ENCODE peak calls at places on chromosomes 12 and 14, in four cellular contexts. One of them, this sample, is unnamed.

GRCh38 chr12:104720346-104721064 is 237.6 kb downstream of the SLC41A2 start:
- DNase-seq in GM12878: no peak
- DNase-seq in K562: no peak
- DNase-seq in HepG2: no peak
- DNase-seq in this sample: no peak

GRCh38 chr12:12180575-12180974 is 86.3 kb downstream of the LRP6 start:
- DNase-seq in K562: no peak
- DNase-seq in GM12878: no peak
- DNase-seq in HepG2: no peak
- DNase-seq in this sample: no peak

GRCh38 chr12:94513527-94513926 is 53.9 kb upstream of the CEP83 start:
- DNase-seq in GM12878: no peak
- DNase-seq in K562: no peak
- DNase-seq in HepG2: no peak
- DNase-seq in this sample: no peak

GRCh38 chr12:101172316-101172715 is 37.7 kb downstream of the SLC5A8 start:
- DNase-seq in K562: peak
- DNase-seq in HepG2: peak
- DNase-seq in GM12878: no peak
- DNase-seq in this sample: peak

GRCh38 chr12:90048918-90049317 is 340.3 kb upstream of the ATP2B1 start:
- DNase-seq in GM12878: no peak
- DNase-seq in HepG2: no peak
- DNase-seq in K562: no peak
- DNase-seq in this sample: no peak

GRCh38 chr12:95202691-95203476 is 14.4 kb downstream of the FGD6 start:
- DNase-seq in K562: no peak
- DNase-seq in GM12878: no peak
- DNase-seq in HepG2: no peak
- DNase-seq in this sample: no peak

GRCh38 chr12:47903151-47903611 is 1.6 kb downstream of the VDR start:
- DNase-seq in GM12878: no peak
- DNase-seq in K562: peak
- DNase-seq in HepG2: no peak
- DNase-seq in this sample: no peak

GRCh38 chr14:90782892-90783291 is 33.3 kb downstream of the TTC7B start:
- DNase-seq in GM12878: no peak
- DNase-seq in K562: no peak
- DNase-seq in HepG2: no peak
- DNase-seq in this sample: no peak

GRCh38 chr14:56119221-56119967 is 1.2 kb downstream of the PELI2 start:
- DNase-seq in K562: peak
- DNase-seq in GM12878: no peak
- DNase-seq in HepG2: no peak
- DNase-seq in this sample: peak

GRCh38 chr12:92506891-92507290 is 195.9 kb upstream of the PLEKHG7 start:
- DNase-seq in K562: no peak
- DNase-seq in HepG2: no peak
- DNase-seq in GM12878: no peak
- DNase-seq in this sample: no peak

GRCh38 chr12:45415393-45415817 is 199.5 kb downstream of the ANO6 start:
- DNase-seq in HepG2: peak
- DNase-seq in GM12878: peak
- DNase-seq in K562: peak
- DNase-seq in this sample: peak

GRCh38 chr12:65929641-65930040 is 105.4 kb downstream of the HMGA2 start:
- DNase-seq in GM12878: no peak
- DNase-seq in HepG2: no peak
- DNase-seq in K562: no peak
- DNase-seq in this sample: no peak

GRCh38 chr12:104751594-104751993 is 206.5 kb downstream of the SLC41A2 start:
- DNase-seq in K562: no peak
- DNase-seq in HepG2: no peak
- DNase-seq in GM12878: no peak
- DNase-seq in this sample: no peak

GRCh38 chr12:57759360-57759980 is 4.6 kb downstream of the MARCHF9 start:
- DNase-seq in GM12878: no peak
- DNase-seq in K562: peak
- DNase-seq in HepG2: peak
- DNase-seq in this sample: no peak

GRCh38 chr12:28340261-28340660 is 150.0 kb downstream of the CCDC91 start:
- DNase-seq in GM12878: no peak
- DNase-seq in K562: no peak
- DNase-seq in HepG2: no peak
- DNase-seq in this sample: no peak

GRCh38 chr14:36513451-36514277 is 6.4 kb downstream of the NKX2-1 start:
- DNase-seq in GM12878: no peak
- DNase-seq in K562: no peak
- DNase-seq in HepG2: no peak
- DNase-seq in this sample: peak

GRCh38 chr14:71739273-71739990 is 192.8 kb upstream of the RGS6 start:
- DNase-seq in HepG2: peak
- DNase-seq in GM12878: no peak
- DNase-seq in K562: no peak
- DNase-seq in this sample: no peak

GRCh38 chr14:59310644-59311043 is 122.2 kb downstream of the DAAM1 start:
- DNase-seq in HepG2: no peak
- DNase-seq in K562: no peak
- DNase-seq in GM12878: no peak
- DNase-seq in this sample: no peak

GRCh38 chr12:116267948-116268347 is 9.5 kb downstream of the MED13L start:
- DNase-seq in K562: no peak
- DNase-seq in HepG2: no peak
- DNase-seq in GM12878: no peak
- DNase-seq in this sample: no peak

GRCh38 chr12:104201238-104202001 is 14.2 kb upstream of the TXNRD1 start:
- DNase-seq in K562: peak
- DNase-seq in GM12878: peak
- DNase-seq in HepG2: peak
- DNase-seq in this sample: peak

GRCh38 chr12:42386310-42386709 is 60.3 kb downstream of the PPHLN1 start:
- DNase-seq in K562: no peak
- DNase-seq in HepG2: no peak
- DNase-seq in GM12878: no peak
- DNase-seq in this sample: no peak

GRCh38 chr12:110782922-110783321 is 40.2 kb upstream of the PPP1CC start:
- DNase-seq in K562: no peak
- DNase-seq in HepG2: no peak
- DNase-seq in GM12878: no peak
- DNase-seq in this sample: no peak

GRCh38 chr14:86450075-86450474 is 920.1 kb downstream of the FLRT2 start:
- DNase-seq in HepG2: no peak
- DNase-seq in K562: no peak
- DNase-seq in GM12878: no peak
- DNase-seq in this sample: no peak

GRCh38 chr12:30882706-30883105 is 43.8 kb upstream of the TSPAN11 start:
- DNase-seq in K562: no peak
- DNase-seq in GM12878: no peak
- DNase-seq in HepG2: no peak
- DNase-seq in this sample: no peak

GRCh38 chr12:77058740-77059139 is 6.6 kb downstream of the E2F7 start:
- DNase-seq in GM12878: no peak
- DNase-seq in HepG2: no peak
- DNase-seq in K562: no peak
- DNase-seq in this sample: no peak

GRCh38 chr12:21576431-21576830 is 28.2 kb downstream of the GYS2 start:
- DNase-seq in GM12878: no peak
- DNase-seq in HepG2: no peak
- DNase-seq in K562: no peak
- DNase-seq in this sample: no peak

GRCh38 chr12:26691234-26691970 is 141.6 kb downstream of the ITPR2 start:
- DNase-seq in K562: peak
- DNase-seq in GM12878: no peak
- DNase-seq in HepG2: peak
- DNase-seq in this sample: peak

GRCh38 chr14:97107070-97107469 is 309.9 kb downstream of the VRK1 start:
- DNase-seq in HepG2: no peak
- DNase-seq in K562: no peak
- DNase-seq in GM12878: no peak
- DNase-seq in this sample: no peak

GRCh38 chr12:124529595-124530276 is 37.7 kb downstream of the NCOR2 start:
- DNase-seq in K562: no peak
- DNase-seq in GM12878: no peak
- DNase-seq in HepG2: no peak
- DNase-seq in this sample: no peak

GRCh38 chr14:65824285-65824977 is 411.9 kb downstream of the FUT8 start:
- DNase-seq in GM12878: peak
- DNase-seq in HepG2: peak
- DNase-seq in K562: peak
- DNase-seq in this sample: peak

GRCh38 chr12:6771091-6771495 is 1.2 kb upstream of the LAG3 start:
- DNase-seq in GM12878: no peak
- DNase-seq in HepG2: no peak
- DNase-seq in K562: no peak
- DNase-seq in this sample: no peak

GRCh38 chr12:111692575-111693210 is 6.8 kb downstream of the ACAD10 start:
- DNase-seq in HepG2: no peak
- DNase-seq in K562: peak
- DNase-seq in GM12878: no peak
- DNase-seq in this sample: peak

GRCh38 chr14:58639842-58640484 is 2.2 kb downstream of the DACT1 start:
- DNase-seq in GM12878: peak
- DNase-seq in K562: peak
- DNase-seq in HepG2: peak
- DNase-seq in this sample: peak

GRCh38 chr14:50423529-50423928 is 26.8 kb upstream of the CDKL1 start:
- DNase-seq in K562: no peak
- DNase-seq in HepG2: peak
- DNase-seq in GM12878: no peak
- DNase-seq in this sample: no peak

GRCh38 chr14:50425105-50425504 is 28.4 kb upstream of the CDKL1 start:
- DNase-seq in HepG2: no peak
- DNase-seq in GM12878: no peak
- DNase-seq in K562: no peak
- DNase-seq in this sample: no peak

GRCh38 chr14:50421499-50421898 is 24.8 kb upstream of the CDKL1 start:
- DNase-seq in K562: no peak
- DNase-seq in GM12878: no peak
- DNase-seq in HepG2: no peak
- DNase-seq in this sample: no peak

GRCh38 chr14:50425816-50426215 is 29.1 kb upstream of the CDKL1 start:
- DNase-seq in HepG2: no peak
- DNase-seq in GM12878: no peak
- DNase-seq in K562: no peak
- DNase-seq in this sample: peak
- TF ChIP-seq FOXK2 in HepG2: no peak
- TF ChIP-seq FOXK2 in GM12878: no peak
- TF ChIP-seq FOXK2 in K562: no peak
- TF ChIP-seq FOXK2 in this sample: no peak

DNA sequence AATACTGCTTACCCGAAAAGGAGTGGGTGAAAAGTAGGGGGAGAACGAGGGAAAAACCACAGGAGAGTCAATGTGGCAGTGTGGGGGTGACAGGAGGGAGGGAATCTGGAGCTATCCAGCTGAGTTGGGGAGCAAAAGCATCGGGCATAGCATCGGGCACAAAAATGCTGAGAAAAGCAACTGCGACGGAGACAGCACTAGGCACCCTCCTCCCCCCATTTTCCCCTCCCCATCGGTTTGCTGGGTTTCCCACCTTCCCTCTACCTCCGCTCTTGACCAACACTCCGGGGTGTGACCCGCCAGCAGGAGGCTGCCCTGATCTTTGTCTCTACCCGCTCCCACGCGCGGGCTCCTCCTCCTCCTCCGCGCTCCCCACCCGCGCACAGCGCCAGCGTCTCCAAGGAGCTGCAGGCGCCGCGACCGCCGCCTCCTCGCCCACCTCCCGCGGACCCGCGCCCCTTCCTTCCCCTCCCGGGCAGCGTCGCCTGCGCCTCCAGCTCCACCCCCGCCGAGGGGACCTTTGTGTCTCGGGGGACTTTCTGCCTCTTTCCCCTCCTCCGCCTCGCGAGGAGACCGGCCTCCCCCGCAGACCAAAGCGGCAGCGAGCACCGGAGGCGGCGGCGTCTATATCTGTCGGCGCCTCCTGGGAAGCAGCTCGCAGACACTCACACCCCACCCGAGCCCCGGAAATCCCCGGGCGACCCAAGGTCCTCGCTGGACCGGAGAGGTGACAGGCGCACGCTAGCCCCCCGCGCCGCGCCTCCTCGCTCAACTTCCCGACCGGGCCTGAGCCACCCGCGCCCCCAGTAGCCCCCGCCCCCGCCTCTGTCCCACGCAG is 939 bp downstream of the CDK17 start:
- DNase-seq in K562: peak
- DNase-seq in GM12878: peak
- DNase-seq in HepG2: peak
- DNase-seq in this sample: peak
- TF ChIP-seq FOXK2 in K562: no peak
- TF ChIP-seq FOXK2 in GM12878: no peak
- TF ChIP-seq FOXK2 in HepG2: no peak
- TF ChIP-seq FOXK2 in this sample: no peak

GRCh38 chr12:127236491-127236890 is 1030.5 kb upstream of the TMEM132C start:
- DNase-seq in K562: no peak
- DNase-seq in GM12878: no peak
- DNase-seq in HepG2: no peak
- DNase-seq in this sample: no peak

GRCh38 chr12:127238061-127238460 is 1028.9 kb upstream of the TMEM132C start:
- DNase-seq in HepG2: no peak
- DNase-seq in K562: no peak
- DNase-seq in GM12878: no peak
- DNase-seq in this sample: no peak

GRCh38 chr12:127239781-127240180 is 1027.2 kb upstream of the TMEM132C start:
- DNase-seq in HepG2: no peak
- DNase-seq in K562: no peak
- DNase-seq in GM12878: no peak
- DNase-seq in this sample: no peak

GRCh38 chr12:127233016-127233415 is 1034.0 kb upstream of the TMEM132C start:
- DNase-seq in GM12878: no peak
- DNase-seq in HepG2: no peak
- DNase-seq in K562: no peak
- DNase-seq in this sample: no peak

GRCh38 chr12:127235771-127236170 is 1031.2 kb upstream of the TMEM132C start:
- DNase-seq in HepG2: no peak
- DNase-seq in K562: no peak
- DNase-seq in GM12878: no peak
- DNase-seq in this sample: no peak
- TF ChIP-seq FOXK2 in HepG2: no peak
- TF ChIP-seq FOXK2 in K562: no peak
- TF ChIP-seq FOXK2 in GM12878: no peak
- TF ChIP-seq FOXK2 in this sample: no peak

GRCh38 chr12:60819794-60820193 is 1224.0 kb downstream of the SLC16A7 start:
- DNase-seq in GM12878: no peak
- DNase-seq in K562: no peak
- DNase-seq in HepG2: no peak
- DNase-seq in this sample: no peak
- TF ChIP-seq FOXK2 in GM12878: no peak
- TF ChIP-seq FOXK2 in K562: no peak
- TF ChIP-seq FOXK2 in HepG2: no peak
- TF ChIP-seq FOXK2 in this sample: no peak

GRCh38 chr14:105279642-105280361 is 21.0 kb downstream of the BRF1 start:
- DNase-seq in K562: no peak
- DNase-seq in HepG2: no peak
- DNase-seq in GM12878: no peak
- DNase-seq in this sample: no peak
- TF ChIP-seq FOXK2 in K562: no peak
- TF ChIP-seq FOXK2 in HepG2: no peak
- TF ChIP-seq FOXK2 in GM12878: no peak
- TF ChIP-seq FOXK2 in this sample: no peak